ENCODE peak calls at places on chromosome 21, in nine cellular contexts. U is GM20000, R is cardiac fibroblast, L is hepatocyte, Z is progenitor cell of endocrine pancreas, T is PC-3, Q is astrocyte, I is upper lobe of right lung, G is psoas muscle. O is an unnamed sample.

GRCh38 chr21:27722095-27722494 is 755.2 kb upstream of the ADAMTS5 start:
- DNase-seq in T (peak), R (no peak), I (no peak), Q (no peak), Z (no peak), U (no peak), L (peak), G (no peak), O (no peak)

GRCh38 chr21:41762236-41762635 is 4.6 kb downstream of the RIPK4 start:
- DNase-seq in Z (no peak), Q (no peak), R (no peak), U (no peak), I (no peak), G (no peak), T (peak), L (no peak), O (no peak)

GRCh38 chr21:42423197-42423675 is 19.5 kb downstream of the UBASH3A start:
- DNase-seq in I (no peak), R (no peak), T (no peak), G (no peak), U (peak), L (no peak), Z (no peak), Q (no peak), O (no peak)

GRCh38 chr21:46181436-46181835 is 2.8 kb downstream of the SPATC1L start:
- DNase-seq in Q (no peak), L (no peak), Z (no peak), G (no peak), T (no peak), R (no peak), U (no peak), I (no peak), O (peak)

GRCh38 chr21:17903029-17903806 is 84.1 kb upstream of the C21orf91 start:
- DNase-seq in Z (no peak), R (peak), G (no peak), Q (peak), U (peak), T (peak), L (peak), I (no peak), O (no peak)

GRCh38 chr21:14321042-14321441 is 61.9 kb downstream of the HSPA13 start:
- DNase-seq in R (peak), I (no peak), Z (no peak), U (no peak), T (peak), Q (no peak), G (no peak), L (no peak), O (no peak)

GRCh38 chr21:34630536-34631143 is 15.7 kb upstream of the RCAN1 start:
- DNase-seq in G (no peak), R (peak), Q (peak), T (peak), L (peak), Z (no peak), I (no peak), U (peak), O (no peak)

GRCh38 chr21:46636550-46637289 is 1.2 kb downstream of the PRMT2 start:
- DNase-seq in G (no peak), U (no peak), Q (no peak), Z (no peak), R (no peak), T (peak), I (no peak), L (no peak), O (no peak)

GRCh38 chr21:32306021-32306780 is 7.5 kb downstream of the MRAP start:
- DNase-seq in Q (no peak), L (no peak), Z (peak), T (no peak), U (no peak), G (no peak), I (no peak), R (peak), O (no peak)

GRCh38 chr21:34688145-34688544 is 19.4 kb downstream of the CLIC6 start:
- DNase-seq in Q (no peak), Z (no peak), G (peak), U (no peak), R (peak), I (no peak), T (no peak), L (no peak), O (no peak)

GRCh38 chr21:41254090-41254700 is 62.4 kb upstream of the FAM3B start:
- DNase-seq in Q (peak), I (no peak), R (no peak), U (no peak), Z (no peak), L (no peak), T (peak), G (no peak), O (peak)

GRCh38 chr21:42818328-42818749 is 61.0 kb downstream of the WDR4 start:
- DNase-seq in L (peak), T (peak), Z (no peak), R (peak), U (no peak), I (peak), Q (peak), G (peak), O (peak)

GRCh38 chr21:29211205-29211604 is 80.8 kb downstream of the MAP3K7CL start:
- DNase-seq in U (no peak), I (no peak), L (no peak), G (no peak), Z (no peak), R (no peak), Q (no peak), T (no peak), O (no peak)

GRCh38 chr21:15088483-15088882 is 23.7 kb upstream of the NRIP1 start:
- DNase-seq in U (no peak), Z (no peak), L (no peak), T (no peak), G (no peak), Q (no peak), I (no peak), R (no peak), O (no peak)

GRCh38 chr21:41500931-41501381 is 7.0 kb downstream of the TMPRSS2 start:
- DNase-seq in Z (no peak), T (no peak), L (peak), R (no peak), G (no peak), Q (no peak), U (no peak), I (no peak), O (no peak)

GRCh38 chr21:45516071-45516670 is 26.1 kb downstream of the SLC19A1 start:
- DNase-seq in L (no peak), T (no peak), Q (no peak), Z (no peak), R (no peak), G (peak), U (no peak), I (peak), O (no peak)

GRCh38 chr21:45972716-45973474 is 8.7 kb upstream of the COL6A1 start:
- DNase-seq in L (peak), R (peak), Q (peak), I (peak), U (peak), G (peak), Z (no peak), T (no peak), O (no peak)

GRCh38 chr21:33642896-33643657 is 776 bp downstream of the ITSN1 start:
- DNase-seq in Q (peak), I (peak), L (peak), G (peak), R (peak), T (peak), U (peak), Z (peak), O (peak)

GRCh38 chr21:28763809-28764418 is 228.8 kb downstream of the LTN1 start:
- DNase-seq in U (no peak), L (no peak), G (no peak), R (no peak), Q (no peak), Z (no peak), I (no peak), T (no peak), O (no peak)

GRCh38 chr21:26409735-26410134 is 163.4 kb downstream of the CYYR1 start:
- DNase-seq in T (no peak), Z (no peak), U (no peak), L (no peak), I (no peak), R (no peak), G (no peak), Q (no peak), O (no peak)

DNA sequence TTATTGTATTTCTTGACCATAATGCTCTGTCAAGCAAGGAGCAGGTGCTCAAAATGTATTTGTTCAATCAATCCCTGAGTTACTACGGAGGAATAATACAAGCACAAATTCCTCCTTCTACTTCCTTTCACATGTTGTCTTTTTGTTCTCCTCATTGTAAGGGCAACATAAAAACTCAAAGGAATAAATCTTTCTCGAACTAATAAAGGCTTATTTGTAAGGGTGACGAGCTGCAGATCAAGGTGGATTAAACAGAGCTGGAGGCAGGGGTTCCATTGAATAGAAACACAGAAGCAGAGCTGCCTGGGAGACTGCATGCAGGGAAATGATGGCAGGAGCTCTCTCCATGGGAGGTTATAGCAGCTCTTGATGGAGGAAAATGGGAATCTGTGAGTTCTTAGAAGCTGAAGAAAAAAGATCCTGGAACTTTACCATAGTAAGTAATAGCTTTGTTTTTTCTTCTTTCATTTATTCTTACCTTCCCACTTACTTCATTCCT is 160.2 kb downstream of the CYYR1 start:
- DNase-seq in Q (no peak), L (no peak), T (no peak), I (no peak), U (no peak), Z (no peak), R (no peak), G (no peak), O (no peak)
- TF ChIP-seq CTCF in Q (no peak), L (no peak), T (no peak), I (no peak), U (no peak), Z (no peak), R (no peak), G (no peak), O (no peak)

DNA sequence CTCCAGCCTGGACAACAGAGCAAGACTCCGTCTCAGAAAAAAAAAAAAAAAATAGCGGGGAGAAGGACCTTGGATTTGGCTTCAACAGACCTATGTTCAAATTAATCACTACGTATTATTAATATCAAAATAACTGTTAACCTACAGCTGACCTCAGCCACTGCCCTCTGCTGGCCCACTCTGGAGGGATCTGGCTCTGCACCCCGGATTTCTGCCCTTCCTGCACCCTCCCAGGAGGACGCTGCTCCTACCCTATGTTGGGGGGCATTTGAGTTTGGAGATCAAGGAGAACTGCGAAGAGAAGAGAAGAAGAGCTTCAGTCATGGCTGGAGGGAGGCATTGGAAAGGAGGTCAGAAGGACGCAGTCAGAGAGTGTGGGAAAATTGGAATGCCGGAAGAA is 96.7 kb downstream of the PSMG1 start:
- DNase-seq in G (no peak), U (no peak), R (no peak), T (no peak), L (no peak), Q (no peak), Z (no peak), I (no peak), O (no peak)
- TF ChIP-seq CTCF in G (peak), U (no peak), R (no peak), T (peak), L (peak), Q (no peak), Z (no peak), I (peak), O (no peak)

GRCh38 chr21:16533692-16534407 is 804.1 kb downstream of the USP25 start:
- DNase-seq in L (no peak), G (no peak), Q (peak), R (no peak), Z (no peak), T (no peak), U (no peak), I (no peak), O (no peak)

GRCh38 chr21:16532841-16533240 is 803.1 kb downstream of the USP25 start:
- DNase-seq in T (no peak), Z (no peak), G (no peak), I (no peak), L (no peak), R (peak), U (no peak), Q (peak), O (no peak)

GRCh38 chr21:16535100-16535418 is 805.3 kb downstream of the USP25 start:
- DNase-seq in Q (peak), G (peak), L (no peak), U (no peak), T (peak), I (peak), R (peak), Z (no peak), O (no peak)

GRCh38 chr21:16536661-16537359 is 807.0 kb downstream of the USP25 start:
- DNase-seq in R (peak), G (no peak), Z (no peak), T (peak), I (no peak), U (no peak), Q (peak), L (no peak), O (no peak)

DNA sequence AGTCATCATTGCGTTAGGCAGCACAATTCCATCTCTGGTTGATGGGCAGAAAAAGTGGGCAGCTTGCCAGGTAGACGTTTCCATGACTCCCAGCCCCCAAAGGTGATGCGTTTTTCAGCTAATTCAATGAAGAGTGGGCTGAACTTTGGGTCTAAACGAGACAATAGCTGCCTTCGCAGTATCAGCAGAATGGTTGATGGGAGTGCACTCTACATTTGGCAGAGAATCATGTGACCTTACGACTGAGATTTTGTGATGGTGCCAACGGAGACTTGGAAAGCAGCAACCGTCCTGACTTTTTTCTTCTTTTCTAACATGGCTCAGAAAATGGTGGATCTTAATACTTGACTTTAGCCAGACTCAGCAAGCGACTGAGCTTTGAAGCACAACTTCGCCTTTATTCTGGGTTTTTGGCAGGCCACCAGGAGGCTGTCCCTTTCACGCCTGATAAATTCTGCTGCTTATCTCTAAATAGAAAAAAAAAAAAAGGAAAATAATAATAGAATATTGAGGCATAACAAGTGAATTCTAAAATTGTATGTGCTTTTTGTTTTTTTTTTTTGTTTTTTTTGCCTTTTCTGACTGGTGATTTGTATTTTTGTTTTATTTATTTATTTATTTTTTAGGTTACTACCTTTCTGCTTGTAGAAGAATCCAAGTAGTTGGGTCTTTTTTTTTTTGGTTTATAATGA is 804.8 kb downstream of the USP25 start:
- DNase-seq in R (peak), Q (peak), G (peak), Z (no peak), L (peak), I (no peak), T (no peak), U (no peak), O (no peak)
- TF ChIP-seq CTCF in R (no peak), Q (no peak), G (no peak), Z (no peak), L (no peak), I (no peak), T (no peak), U (no peak), O (no peak)

GRCh38 chr21:44074315-44074958 is 32.8 kb upstream of the PWP2 start:
- DNase-seq in R (no peak), G (no peak), T (no peak), L (no peak), Z (no peak), I (no peak), Q (no peak), U (no peak), O (no peak)

GRCh38 chr21:44079846-44080245 is 27.4 kb upstream of the PWP2 start:
- DNase-seq in U (no peak), G (no peak), T (no peak), I (no peak), R (no peak), L (no peak), Q (no peak), Z (no peak), O (no peak)

GRCh38 chr21:44078411-44078981 is 28.7 kb upstream of the PWP2 start:
- DNase-seq in U (no peak), I (no peak), Q (no peak), T (no peak), R (no peak), G (no peak), L (no peak), Z (no peak), O (no peak)

GRCh38 chr21:44079446-44079845 is 27.8 kb upstream of the PWP2 start:
- DNase-seq in Q (no peak), Z (no peak), R (no peak), I (no peak), L (no peak), G (no peak), U (no peak), T (no peak), O (no peak)

DNA sequence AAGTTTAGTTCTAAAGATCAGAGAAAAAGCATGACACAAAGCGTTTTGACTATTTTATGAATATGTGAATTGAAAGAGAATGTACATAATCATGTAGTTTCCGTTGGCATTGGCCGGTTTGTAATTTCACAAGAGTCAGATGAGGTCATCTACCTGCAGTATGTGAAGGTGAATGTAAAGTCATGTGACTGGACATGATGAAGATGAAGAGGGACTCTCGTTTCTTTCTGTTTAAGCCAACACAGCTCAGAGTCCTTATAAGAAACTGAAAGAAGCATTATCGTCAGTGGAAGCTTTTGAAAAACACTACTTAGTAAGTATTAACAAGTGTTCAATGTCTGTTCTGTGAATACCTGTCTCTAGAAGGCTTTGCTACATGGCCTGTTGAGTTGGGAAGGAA is 30.9 kb upstream of the PWP2 start:
- DNase-seq in L (no peak), U (no peak), Q (no peak), Z (no peak), G (no peak), T (no peak), I (no peak), R (no peak), O (no peak)
- TF ChIP-seq CTCF in L (no peak), U (no peak), Q (no peak), Z (no peak), G (no peak), T (no peak), I (no peak), R (no peak), O (no peak)

GRCh38 chr21:30444204-30444603 is 4.1 kb downstream of the KRTAP15-1 start:
- DNase-seq in R (no peak), L (no peak), G (no peak), U (no peak), Q (no peak), T (peak), Z (no peak), I (no peak), O (no peak)
- TF ChIP-seq CTCF in R (no peak), L (no peak), G (no peak), U (no peak), Q (no peak), T (peak), Z (no peak), I (no peak), O (no peak)

O was measured in osteocyte.